ENCODE peak calls at places on chromosome 13, in eight cellular contexts. Z is colonic mucosa; N is CD4-positive, alpha-beta T cell; T is cardiac fibroblast; A is GM23338; Q is osteocyte; E is AG09309; U is progenitor cell of endocrine pancreas. V is an unnamed sample.
A peak's percentile ranks its signal among the peaks of the same experiment; 100 is the strongest.

GRCh38 chr13:112696001-112696868 is 6.4 kb downstream of the ATP11A start:
- DNase-seq in E (no peak), T (no peak), N (no peak), U (no peak), Z (no peak), A (no peak), Q (no peak), V (no peak)

GRCh38 chr13:89113744-89114143 is 1442.6 kb downstream of the SLITRK5 start:
- DNase-seq in U (no peak), A (peak; percentile 45), Q (no peak), Z (no peak), N (no peak), E (no peak), T (no peak), V (no peak)

GRCh38 chr13:97231832-97232201 is 9.7 kb downstream of the MBNL2 start:
- DNase-seq in Z (no peak), Q (no peak), A (no peak), E (no peak), T (peak; percentile 28), U (no peak), N (no peak), V (peak; percentile 88)

GRCh38 chr13:34654682-34655081 is 287.4 kb upstream of the NBEA start:
- DNase-seq in N (no peak), Z (no peak), Q (no peak), A (no peak), E (no peak), T (no peak), U (no peak), V (no peak)

GRCh38 chr13:87820221-87820620 is 149.1 kb downstream of the SLITRK5 start:
- DNase-seq in T (no peak), Q (no peak), U (no peak), A (no peak), N (no peak), Z (no peak), E (no peak), V (no peak)

GRCh38 chr13:83452292-83452950 is 429.9 kb downstream of the SLITRK1 start:
- DNase-seq in A (no peak), Z (no peak), E (no peak), T (no peak), Q (no peak), N (no peak), U (no peak), V (no peak)

GRCh38 chr13:99506632-99507031 is 5.4 kb downstream of the TM9SF2 start:
- DNase-seq in T (no peak), A (no peak), Z (no peak), N (no peak), E (no peak), U (no peak), Q (no peak), V (no peak)

GRCh38 chr13:51152713-51153112 is 41.6 kb upstream of the C13orf42 start:
- DNase-seq in Z (no peak), E (no peak), U (no peak), Q (peak; percentile 62), T (peak; percentile 11), A (no peak), N (no peak), V (no peak)

GRCh38 chr13:49098771-49099512 is 121.2 kb upstream of the MLNR start:
- DNase-seq in Q (no peak), A (peak; percentile 45), E (no peak), N (no peak), T (peak; percentile 37), U (no peak), Z (no peak), V (peak; percentile 12)
- TF ChIP-seq CTCF in Q (peak; percentile 50), A (peak; percentile 54), E (peak; percentile 42), N (no peak), T (peak; percentile 30), U (peak; percentile 50), Z (peak; percentile 32), V (peak; percentile 69)

GRCh38 chr13:92513672-92514071 is 712.9 kb upstream of the GPC6 start:
- DNase-seq in E (no peak), T (peak; percentile 5), A (no peak), U (no peak), N (no peak), Q (no peak), Z (no peak), V (no peak)
- TF ChIP-seq CTCF in E (no peak), T (no peak), A (no peak), U (no peak), N (no peak), Q (no peak), Z (no peak), V (no peak)

DNA sequence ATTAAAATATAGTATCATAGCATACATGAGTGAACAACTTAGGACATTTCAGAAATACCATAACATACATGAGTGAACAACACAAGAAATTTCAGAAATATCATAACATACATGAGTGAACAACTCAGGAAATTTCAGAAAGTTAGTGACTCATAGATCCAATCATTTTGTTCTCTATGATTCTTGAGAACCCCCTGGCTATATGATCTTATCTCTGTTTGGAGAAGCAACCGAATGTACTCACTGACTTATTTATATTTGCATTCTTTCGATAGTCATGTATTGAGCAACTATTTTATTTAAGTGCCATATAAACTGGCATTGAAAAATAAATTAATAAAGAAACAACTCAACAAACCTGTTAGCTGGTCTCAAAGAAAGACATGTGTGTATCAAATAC is 251.1 kb downstream of the EFNB2 start:
- DNase-seq in U (no peak), T (peak; percentile 23), A (no peak), Z (no peak), E (no peak), Q (no peak), N (no peak), V (peak; percentile 43)
- TF ChIP-seq CTCF in U (no peak), T (no peak), A (no peak), Z (no peak), E (no peak), Q (no peak), N (no peak), V (no peak)

GRCh38 chr13:27194895-27195764 is 23.5 kb upstream of the USP12 start:
- DNase-seq in N (no peak), T (peak; percentile 97), E (peak; percentile 69), U (no peak), Q (no peak), A (peak; percentile 45), Z (no peak), V (peak; percentile 92)
- TF ChIP-seq CTCF in N (no peak), T (no peak), E (no peak), U (no peak), Q (no peak), A (no peak), Z (no peak), V (no peak)

DNA sequence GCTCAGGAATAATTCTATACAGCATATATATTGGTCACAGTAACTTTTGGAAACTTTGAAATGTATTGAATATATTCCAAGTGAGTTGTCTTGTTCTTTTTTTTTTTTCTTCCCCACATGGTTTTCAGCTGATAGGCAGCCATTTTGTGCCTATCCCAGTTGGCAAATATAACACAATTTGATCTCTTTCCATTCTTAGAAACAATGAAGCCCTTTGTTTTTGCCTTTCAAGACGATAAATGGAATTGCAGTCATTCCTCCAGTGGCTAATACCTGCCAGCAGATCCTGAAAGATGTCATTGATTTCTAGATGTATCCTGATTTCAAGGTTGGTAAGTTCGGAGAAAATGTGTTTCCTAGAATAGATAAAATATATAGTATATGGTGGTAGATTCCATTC is 951.1 kb upstream of the SLC10A2 start:
- DNase-seq in E (no peak), T (no peak), Q (no peak), Z (no peak), U (no peak), A (no peak), N (no peak), V (no peak)
- TF ChIP-seq CTCF in E (no peak), T (no peak), Q (no peak), Z (no peak), U (no peak), A (no peak), N (no peak), V (no peak)

GRCh38 chr13:49652691-49653305 is 24.5 kb downstream of the ARL11 start:
- DNase-seq in Z (peak; percentile 44), E (no peak), U (no peak), Q (no peak), A (peak; percentile 85), N (no peak), T (peak; percentile 52), V (peak; percentile 28)
- TF ChIP-seq CTCF in Z (peak; percentile 45), E (peak; percentile 51), U (peak; percentile 63), Q (peak; percentile 60), A (peak; percentile 60), N (no peak), T (peak; percentile 56), V (peak; percentile 69)